ENCODE peak calls at places on chromosomes 13 and 19, in nine cellular contexts. M is OCI-LY7; H is neural progenitor cell; S is fibroblast of gingiva; P is MM.1S; R is stimulated activated CD4-positive, alpha-beta T cell treated with anti-CD3 and anti-CD28 coated beads, Interleukin-1b, Interleukin-23, amount 100 ng/mL, for 48 hours; I is RPMI7951; D is activated CD4-positive, alpha-beta T cell treated with anti-CD3 and anti-CD28 coated beads for 36 hours; N is endothelial cell of umbilical vein. W is an unnamed sample.
A peak's percentile ranks its signal among the peaks of the same experiment; 100 is the strongest.

GRCh38 chr19:33366127-33366526 is 7.4 kb upstream of the CEBPG start:
- DNase-seq in N (no peak), P (no peak), D (no peak), H (no peak), S (no peak), M (no peak), I (no peak), R (no peak), W (no peak)

GRCh38 chr13:36819811-36820140 is 754 bp downstream of the RFXAP start:
- DNase-seq in H (peak; percentile 61), I (peak; percentile 35), N (no peak), M (no peak), S (peak; percentile 10), R (peak; percentile 36), P (no peak), D (peak; percentile 62), W (no peak)

GRCh38 chr13:90447735-90448103 is 899.8 kb upstream of the MIR17HG start:
- DNase-seq in M (no peak), N (peak; percentile 33), D (no peak), H (peak; percentile 11), P (no peak), I (peak; percentile 73), S (no peak), R (no peak), W (no peak)

GRCh38 chr13:20473888-20474287 is 51.8 kb downstream of the CRYL1 start:
- DNase-seq in H (no peak), S (no peak), R (no peak), P (no peak), N (no peak), I (no peak), D (no peak), M (no peak), W (no peak)

GRCh38 chr19:54183431-54183830 is 5.9 kb downstream of the MBOAT7 start:
- DNase-seq in D (no peak), N (peak; percentile 26), I (no peak), M (no peak), R (no peak), S (no peak), H (no peak), P (no peak), W (no peak)

GRCh38 chr19:4803736-4804695 is 12.5 kb downstream of the FEM1A start:
- DNase-seq in N (peak; percentile 56), M (peak; percentile 85), R (peak; percentile 64), D (peak; percentile 85), I (peak; percentile 46), P (peak; percentile 67), H (peak; percentile 93), S (no peak), W (no peak)

GRCh38 chr13:34462843-34463242 is 479.2 kb upstream of the NBEA start:
- DNase-seq in R (no peak), S (peak; percentile 5), P (no peak), M (no peak), I (peak; percentile 83), N (peak; percentile 76), H (no peak), D (no peak), W (no peak)

GRCh38 chr19:33718668-33719259 is 77.9 kb upstream of the KCTD15 start:
- DNase-seq in R (no peak), S (no peak), N (no peak), H (no peak), M (no peak), D (no peak), P (no peak), I (no peak), W (no peak)

GRCh38 chr13:32164622-32165268 is 133.2 kb downstream of the FRY start:
- DNase-seq in S (peak; percentile 31), M (peak; percentile 69), D (peak; percentile 37), P (peak; percentile 63), I (peak; percentile 78), R (peak; percentile 13), H (peak; percentile 81), N (peak; percentile 51), W (peak; percentile 24)

W was measured in putamen.